ENCODE peak calls at places on chromosomes 6 and 20, in ten cellular contexts. J is NCI-H345, W is GM03348, X is AG08395, M is cardiac fibroblast, G is M059J, A is GM06990, S is DMS53, C is HEK293T, Y is NCI-H526. O is an unnamed sample.

GRCh38 chr6:107080036-107080435 is 35.3 kb downstream of the BEND3 start:
- DNase-seq in Y (peak; percentile 21), A (no peak), C (no peak), W (no peak), J (no peak), M (no peak), S (peak; percentile 14), G (no peak), X (no peak), O (peak; percentile 35)

GRCh38 chr20:51624157-51624731 is 81.7 kb upstream of the NFATC2 start:
- DNase-seq in G (peak; percentile 73), C (peak; percentile 79), X (peak; percentile 80), W (peak; percentile 79), Y (peak; percentile 90), M (peak; percentile 68), J (no peak), A (peak; percentile 62), S (peak; percentile 56), O (peak; percentile 27)

GRCh38 chr6:121764493-121764892 is 329.0 kb downstream of the GJA1 start:
- DNase-seq in Y (no peak), X (no peak), A (no peak), M (no peak), J (no peak), C (no peak), G (no peak), W (no peak), S (no peak), O (no peak)

GRCh38 chr20:48564997-48565396 is 262.8 kb downstream of the PREX1 start:
- DNase-seq in J (no peak), Y (no peak), G (no peak), M (no peak), X (no peak), C (no peak), A (no peak), S (no peak), W (no peak), O (no peak)

GRCh38 chr20:37986873-37987601 is 46.2 kb downstream of the TTI1 start:
- DNase-seq in W (peak; percentile 72), G (peak; percentile 97), Y (peak; percentile 36), M (peak; percentile 39), A (no peak), C (no peak), S (no peak), X (peak; percentile 82), J (no peak), O (peak; percentile 17)

GRCh38 chr6:13250703-13251102 is 77.6 kb downstream of the TBC1D7 start:
- DNase-seq in X (no peak), C (no peak), S (no peak), A (no peak), M (no peak), G (no peak), W (no peak), Y (no peak), J (no peak), O (peak; percentile 64)

GRCh38 chr20:49712918-49713778 is 530 bp downstream of the B4GALT5 start:
- DNase-seq in X (peak; percentile 29), J (peak; percentile 57), W (peak; percentile 70), C (peak; percentile 18), S (peak; percentile 81), M (peak; percentile 35), Y (peak; percentile 80), A (peak; percentile 70), G (peak; percentile 52), O (peak; percentile 59)

GRCh38 chr6:44133003-44133931 is 5.9 kb downstream of the TMEM63B start:
- DNase-seq in W (peak; percentile 75), C (peak; percentile 56), Y (peak; percentile 84), M (peak; percentile 67), S (peak; percentile 86), A (no peak), J (peak; percentile 74), G (peak; percentile 53), X (peak; percentile 55), O (peak; percentile 91)

GRCh38 chr6:18362058-18362561 is 25.0 kb upstream of the RNF144B start:
- DNase-seq in M (peak; percentile 14), W (peak; percentile 81), Y (no peak), S (no peak), A (no peak), C (no peak), X (peak; percentile 78), G (peak; percentile 93), J (no peak), O (no peak)

GRCh38 chr6:169162968-169163903 is 90.4 kb downstream of the THBS2 start:
- DNase-seq in W (peak; percentile 88), J (no peak), M (peak; percentile 95), C (no peak), S (no peak), G (peak; percentile 100), A (no peak), Y (no peak), X (peak; percentile 97), O (no peak)

GRCh38 chr6:159997498-159998101 is 28.7 kb downstream of the IGF2R start:
- DNase-seq in G (no peak), S (no peak), M (no peak), J (no peak), X (no peak), C (no peak), A (no peak), W (no peak), Y (no peak), O (no peak)

GRCh38 chr6:148780918-148781436 is 34.1 kb downstream of the UST start:
- DNase-seq in Y (no peak), G (no peak), M (no peak), W (no peak), A (peak; percentile 56), S (no peak), J (no peak), X (no peak), C (no peak), O (no peak)

GRCh38 chr20:62716198-62716940 is 7.7 kb downstream of the NTSR1 start:
- DNase-seq in S (no peak), G (peak; percentile 61), X (peak; percentile 34), J (no peak), M (peak; percentile 28), A (no peak), W (no peak), C (no peak), Y (no peak), O (no peak)

GRCh38 chr6:32852018-32852843 is 1.3 kb downstream of the TAP1 start:
- DNase-seq in X (peak; percentile 29), J (no peak), C (no peak), Y (peak; percentile 51), G (peak; percentile 61), M (peak; percentile 23), S (no peak), A (no peak), W (peak; percentile 68), O (no peak)

GRCh38 chr6:136762022-136762975 is 30.0 kb downstream of the MAP3K5 start:
- DNase-seq in C (no peak), J (no peak), S (peak; percentile 18), X (no peak), A (no peak), W (no peak), M (no peak), G (no peak), Y (peak; percentile 37), O (peak; percentile 83)

GRCh38 chr6:157769776-157770430 is 53.1 kb upstream of the SNX9 start:
- DNase-seq in C (no peak), X (no peak), J (peak; percentile 29), M (no peak), W (peak; percentile 49), Y (peak; percentile 21), A (no peak), G (no peak), S (peak; percentile 63), O (peak; percentile 91)

GRCh38 chr6:148624025-148624424 is 122.8 kb upstream of the UST start:
- DNase-seq in S (no peak), C (no peak), A (no peak), M (peak; percentile 13), Y (no peak), G (peak; percentile 44), X (no peak), W (no peak), J (no peak), O (no peak)

GRCh38 chr20:21202284-21202683 is 76.4 kb downstream of the KIZ start:
- DNase-seq in J (no peak), G (peak; percentile 97), A (no peak), Y (no peak), W (no peak), C (no peak), M (peak; percentile 13), X (peak; percentile 7), S (no peak), O (peak; percentile 5)

GRCh38 chr20:50248104-50248631 is 57.5 kb downstream of the CEBPB start:
- DNase-seq in A (no peak), G (peak; percentile 89), M (peak; percentile 41), S (no peak), J (no peak), C (no peak), X (peak; percentile 66), Y (no peak), W (no peak), O (no peak)

GRCh38 chr6:51257938-51258337 is 439.3 kb downstream of the TFAP2B start:
- DNase-seq in W (no peak), A (no peak), S (no peak), J (no peak), G (no peak), M (no peak), X (no peak), C (no peak), Y (no peak), O (no peak)

GRCh38 chr6:69026715-69027114 is 391.6 kb downstream of the ADGRB3 start:
- DNase-seq in A (no peak), C (no peak), S (no peak), J (no peak), W (no peak), M (no peak), X (no peak), Y (no peak), G (peak; percentile 56), O (no peak)

GRCh38 chr20:10555865-10556308 is 117.9 kb downstream of the JAG1 start:
- DNase-seq in C (no peak), G (peak; percentile 89), W (peak; percentile 45), A (no peak), M (peak; percentile 69), X (peak; percentile 54), Y (no peak), S (no peak), J (no peak), O (no peak)

GRCh38 chr20:8244637-8245036 is 112.6 kb downstream of the PLCB1 start:
- DNase-seq in W (peak; percentile 44), C (no peak), S (peak; percentile 40), M (peak; percentile 87), X (peak; percentile 30), Y (no peak), J (peak; percentile 12), A (no peak), G (no peak), O (peak; percentile 30)

GRCh38 chr6:56637640-56638039 is 5.0 kb downstream of the DST start:
- DNase-seq in X (peak; percentile 46), S (peak; percentile 77), C (peak; percentile 42), J (peak; percentile 15), M (peak; percentile 87), G (peak; percentile 77), W (peak; percentile 55), A (peak; percentile 19), Y (peak; percentile 67), O (peak; percentile 85)

GRCh38 chr20:51220293-51220706 is 197.4 kb upstream of the KCNG1 start:
- DNase-seq in G (no peak), C (peak; percentile 81), W (peak; percentile 55), J (no peak), A (peak; percentile 24), X (peak; percentile 67), Y (peak; percentile 45), S (peak; percentile 10), M (peak; percentile 20), O (no peak)

GRCh38 chr6:42938987-42939809 is 9.9 kb downstream of the CNPY3 start:
- DNase-seq in X (no peak), C (no peak), M (no peak), S (no peak), J (no peak), Y (no peak), W (no peak), A (no peak), G (no peak), O (no peak)

GRCh38 chr6:8539446-8539845 is 104.1 kb upstream of the SLC35B3 start:
- DNase-seq in A (no peak), S (peak; percentile 68), C (no peak), X (peak; percentile 2), W (peak; percentile 5), M (no peak), J (no peak), G (peak; percentile 25), Y (peak; percentile 20), O (peak; percentile 72)

GRCh38 chr20:57224641-57225138 is 41.8 kb downstream of the BMP7 start:
- DNase-seq in Y (no peak), W (peak; percentile 35), A (no peak), S (no peak), G (no peak), X (peak; percentile 52), M (no peak), J (no peak), C (no peak), O (no peak)

O was measured in NCI-H69.